ENCODE peak calls at places on chromosome 10, in six cellular contexts. L is testis, O is prostate gland, U is ovary, D is Peyer's patch, P is transverse colon. E is an unnamed sample. For H3K4me1, the result is how much of the 10 kb centered on the place peaks cover.

GRCh38 chr10:33878238-33878637 is 543.8 kb upstream of the NRP1 start:
- DNase-seq in P (no peak), O (no peak), D (no peak), L (no peak), U (no peak), E (no peak)

GRCh38 chr10:131657318-131657984 is 243.4 kb upstream of the PPP2R2D start:
- DNase-seq in P (no peak), U (no peak), L (peak), O (no peak), D (peak), E (no peak)

GRCh38 chr10:19719320-19719719 is 96.9 kb upstream of the PLXDC2 start:
- DNase-seq in O (no peak), D (no peak), L (no peak), U (no peak), P (no peak), E (no peak)

GRCh38 chr10:97991875-97992274 is 38.5 kb downstream of the CRTAC1 start:
- DNase-seq in D (no peak), O (no peak), L (peak), U (no peak), P (no peak), E (no peak)

GRCh38 chr10:67520924-67521520 is 175.0 kb downstream of the CTNNA3 start:
- DNase-seq in P (peak), U (peak), D (no peak), O (peak), L (peak), E (no peak)

GRCh38 chr10:74827045-74827441 is 643 bp downstream of the KAT6B start:
- DNase-seq in P (no peak), O (no peak), D (no peak), L (no peak), U (no peak), E (no peak)

GRCh38 chr10:120607710-120608703 is 151.0 kb downstream of the PLPP4 start:
- DNase-seq in O (no peak), L (peak), P (no peak), U (no peak), D (no peak), E (no peak)

GRCh38 chr10:64537112-64537511 is 1015.9 kb downstream of the REEP3 start:
- DNase-seq in D (no peak), U (no peak), P (no peak), L (no peak), O (no peak), E (no peak)

GRCh38 chr10:62025134-62025794 is 123.8 kb downstream of the ARID5B start:
- DNase-seq in P (no peak), L (no peak), O (no peak), D (no peak), U (no peak), E (no peak)
- H3K4me1 ChIP-seq in P (under half), L (under half), O (under half), D (under half), U (under half), E (under half)

DNA sequence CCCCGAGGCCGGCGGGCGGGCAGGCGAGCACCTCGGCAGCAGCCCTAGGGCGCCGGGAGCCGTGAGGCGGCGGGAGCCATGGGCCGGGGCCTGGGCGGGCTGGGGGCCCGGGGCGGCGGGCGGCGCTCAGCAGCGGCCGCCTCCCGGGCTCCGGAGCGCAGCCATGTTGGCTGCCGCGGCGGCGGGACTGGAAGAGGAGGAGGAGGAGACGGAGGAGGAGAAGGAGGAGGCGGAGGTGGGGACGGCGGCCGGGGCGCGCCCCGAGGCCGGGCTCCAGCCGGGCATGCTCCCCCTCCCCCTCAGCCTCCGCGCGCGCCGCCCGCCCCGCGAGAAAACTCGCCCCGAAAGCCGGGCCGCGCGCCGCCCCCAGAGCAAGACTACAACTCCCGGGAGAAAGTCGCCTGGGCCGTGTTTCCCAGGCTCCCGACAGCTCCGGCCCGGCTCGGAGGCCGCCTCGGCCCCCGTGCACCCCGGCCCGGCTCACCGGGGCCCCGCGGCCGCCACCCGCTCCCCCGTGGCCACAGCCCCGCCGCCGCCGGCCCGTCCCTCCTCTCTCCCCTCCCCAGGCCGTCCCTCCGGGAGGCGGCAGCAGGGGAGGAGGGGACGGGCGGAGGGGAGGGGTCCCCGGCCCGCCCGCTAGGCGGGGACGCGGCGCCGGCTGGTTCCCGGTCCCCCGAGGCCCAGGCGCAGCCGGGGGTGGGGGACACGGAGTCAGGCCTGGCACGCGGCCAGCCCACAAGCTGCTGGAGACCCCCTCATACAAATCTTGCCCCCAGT is at the start of gene DLG5:
- DNase-seq in L (peak), D (peak), U (peak), P (peak), O (peak), E (peak)
- TF ChIP-seq POLR2A in L (no peak), D (peak), U (peak), P (no peak), O (peak), E (no peak)

DNA sequence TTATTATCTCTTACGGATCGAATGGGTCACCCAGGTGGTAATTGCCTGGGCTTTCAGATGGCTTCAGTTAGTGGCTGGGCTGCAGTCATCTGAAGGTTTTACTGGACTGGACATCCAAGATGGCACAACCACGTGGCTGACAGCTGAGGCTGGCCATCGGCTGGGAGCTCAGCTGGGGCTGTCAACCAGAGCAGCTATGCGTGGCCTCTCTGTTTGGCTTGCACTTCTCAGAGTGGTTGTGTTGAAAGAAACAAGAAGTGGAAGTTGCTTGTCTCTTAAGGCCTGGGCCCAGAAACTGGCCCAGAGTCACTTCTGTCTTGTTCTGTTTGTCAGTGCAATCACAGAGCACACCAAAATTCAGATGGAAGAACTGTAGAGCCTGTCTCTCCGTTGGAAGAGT is 5.7 kb upstream of the GDI2 start:
- DNase-seq in P (no peak), L (no peak), O (no peak), D (no peak), U (no peak), E (no peak)
- H3K4me3 ChIP-seq in P (no peak), L (no peak), O (no peak), D (no peak), U (no peak), E (no peak)

DNA sequence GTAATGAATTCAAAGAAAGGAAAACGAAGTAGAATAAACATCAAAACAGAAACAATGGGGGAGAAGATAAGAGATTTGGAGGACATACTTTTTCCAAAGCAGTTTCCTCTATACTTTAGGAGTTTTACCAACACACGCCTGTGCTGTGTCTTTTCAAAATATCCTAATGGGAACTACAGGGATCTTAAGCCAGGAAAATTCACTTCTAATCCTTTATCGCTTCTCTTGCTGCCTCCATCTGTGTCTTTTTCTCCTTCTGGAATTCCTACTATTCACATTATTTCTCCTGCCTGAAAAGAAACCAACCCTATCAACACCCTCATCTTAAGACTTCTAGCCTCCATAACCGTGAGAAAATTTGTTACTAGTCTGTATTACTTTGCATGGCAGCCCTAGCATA is 6.8 kb downstream of the HNRNPF start:
- DNase-seq in P (no peak), L (no peak), O (no peak), D (no peak), U (no peak), E (no peak)
- H3K4me1 ChIP-seq in P (half or more), L (under half), O (under half), D (under half), U (under half), E (half or more)

DNA sequence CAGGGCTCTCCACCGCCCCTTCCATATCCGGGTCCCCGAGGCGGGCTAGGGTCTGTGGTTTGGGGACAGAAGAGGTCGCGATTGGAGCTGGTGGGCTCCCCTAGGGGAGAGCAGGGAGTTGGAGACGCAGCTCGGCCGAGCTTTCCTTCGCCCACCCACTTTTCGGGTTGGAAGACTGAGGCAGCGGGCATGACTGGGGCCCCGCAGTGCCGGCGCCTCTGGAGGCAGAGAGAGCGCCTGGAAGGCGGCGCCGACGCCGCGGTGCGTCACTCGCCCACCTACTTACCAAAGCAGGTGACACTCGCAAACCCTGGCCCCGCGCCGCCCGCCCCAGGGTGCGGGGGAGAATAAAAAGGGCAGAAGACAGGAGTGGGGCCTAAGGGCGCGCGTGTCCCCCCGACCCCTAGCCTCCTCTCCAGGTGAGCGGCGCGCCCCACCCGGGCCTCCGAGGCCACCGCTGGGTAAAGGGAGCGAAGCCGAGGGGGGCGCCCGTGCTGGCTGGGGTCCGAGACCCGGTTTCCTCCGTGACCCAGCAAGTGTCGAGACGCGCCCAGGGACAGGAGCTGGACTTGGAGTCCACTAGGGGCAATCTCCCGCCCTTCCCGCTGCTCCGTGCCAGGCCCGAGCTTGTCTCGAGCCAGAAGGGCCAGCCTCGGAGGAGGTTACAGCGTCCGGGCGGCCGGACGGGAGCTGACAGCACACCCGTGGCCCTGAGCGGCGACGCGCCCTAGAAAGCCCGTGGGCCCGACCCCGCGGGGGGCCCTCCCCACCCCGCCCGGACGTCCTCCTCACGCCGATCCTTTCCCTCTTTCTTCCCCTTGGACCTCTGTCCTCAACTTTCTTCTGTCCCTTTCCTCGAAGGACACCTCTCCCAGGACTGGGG is 34.4 kb upstream of the GRID1 start:
- DNase-seq in L (peak), U (peak), O (peak), D (peak), P (peak), E (peak)
- TF ChIP-seq POLR2A in L (no peak), U (no peak), O (no peak), D (peak), P (no peak), E (no peak)

GRCh38 chr10:43251664-43252165 is 15.2 kb downstream of the RASGEF1A start:
- DNase-seq in D (peak), L (no peak), O (no peak), U (peak), P (no peak), E (peak)

GRCh38 chr10:43249962-43250624 is 16.8 kb downstream of the RASGEF1A start:
- DNase-seq in U (peak), L (no peak), D (peak), P (no peak), O (no peak), E (peak)

GRCh38 chr10:43250625-43250924 is 16.3 kb downstream of the RASGEF1A start:
- DNase-seq in L (no peak), U (peak), P (no peak), D (no peak), O (no peak), E (no peak)

GRCh38 chr10:43252166-43252784 is 14.6 kb downstream of the RASGEF1A start:
- DNase-seq in O (no peak), U (peak), L (peak), D (peak), P (no peak), E (peak)

DNA sequence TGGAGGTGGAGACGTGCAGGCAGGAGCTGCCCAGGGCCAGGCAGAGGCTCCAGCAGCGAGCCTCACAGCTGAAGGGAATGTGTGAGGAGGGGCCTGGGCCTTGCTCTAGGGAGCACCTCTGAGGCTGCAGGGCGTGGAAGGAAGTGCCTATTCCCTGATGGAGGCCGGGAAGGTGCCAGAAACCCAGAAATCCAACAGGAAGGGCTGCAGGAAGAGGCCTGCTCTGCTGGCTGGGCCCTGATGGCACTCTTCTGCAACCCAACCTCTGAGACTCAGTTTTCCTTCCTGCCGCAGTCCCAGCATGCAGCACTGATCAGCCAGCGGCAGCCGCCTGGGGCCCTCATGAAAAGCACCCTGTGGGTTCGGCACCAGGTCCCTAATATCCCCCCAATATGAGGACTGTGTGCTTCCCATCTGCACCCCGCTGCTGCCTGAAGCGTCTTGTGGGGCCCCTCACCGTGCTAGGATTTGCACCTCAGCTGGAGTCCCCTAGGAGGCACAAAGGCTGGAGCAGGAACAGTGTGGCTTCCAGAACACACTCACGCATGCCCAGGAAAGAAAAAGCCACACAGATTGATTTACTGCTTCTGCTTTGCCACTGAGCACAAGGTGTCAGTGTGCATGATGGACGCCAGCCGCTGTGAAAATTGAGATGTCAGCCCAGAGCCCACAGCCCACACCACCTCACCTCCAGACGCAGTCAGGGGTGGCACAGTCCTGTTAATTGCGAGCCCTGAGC is 15.8 kb downstream of the RASGEF1A start:
- DNase-seq in O (no peak), U (peak), P (no peak), D (no peak), L (peak), E (peak)
- H3K4me3 ChIP-seq in O (no peak), U (no peak), P (no peak), D (no peak), L (no peak), E (no peak)

GRCh38 chr10:22629126-22629525 is 85.3 kb downstream of the PIP4K2A start:
- DNase-seq in L (no peak), U (no peak), O (no peak), D (no peak), P (no peak), E (no peak)

GRCh38 chr10:22630229-22631174 is 83.9 kb downstream of the PIP4K2A start:
- DNase-seq in D (no peak), P (no peak), L (no peak), U (no peak), O (no peak), E (no peak)

GRCh38 chr10:22626784-22627183 is 87.6 kb downstream of the PIP4K2A start:
- DNase-seq in D (no peak), O (no peak), U (no peak), L (no peak), P (no peak), E (no peak)

GRCh38 chr10:22629843-22630228 is 84.5 kb downstream of the PIP4K2A start:
- DNase-seq in O (no peak), P (no peak), U (no peak), D (no peak), L (no peak), E (no peak)

GRCh38 chr10:22628309-22628708 is 86.1 kb downstream of the PIP4K2A start:
- DNase-seq in P (no peak), O (no peak), D (no peak), U (no peak), L (no peak), E (no peak)
- H3K4me1 ChIP-seq in P (under half), O (under half), D (under half), U (under half), L (under half), E (under half)

GRCh38 chr10:100986952-100987684 is at the start of the genes MRPL43 and TWNK:
- DNase-seq in U (peak), D (peak), O (peak), L (peak), P (peak), E (peak)
- TF ChIP-seq POLR2A in U (peak), D (peak), O (peak), L (no peak), P (peak), E (peak)

GRCh38 chr10:132714906-132715790 is 70.8 kb downstream of the NKX6-2 start:
- DNase-seq in U (no peak), P (no peak), O (no peak), D (no peak), L (no peak), E (peak)
- H3K4me3 ChIP-seq in U (no peak), P (no peak), O (no peak), D (no peak), L (no peak), E (no peak)

GRCh38 chr10:104253106-104253505 is 1.6 kb upstream of the GSTO1 start:
- DNase-seq in P (no peak), O (no peak), D (peak), L (no peak), U (no peak), E (no peak)
- H3K4me1 ChIP-seq in P (under half), O (under half), D (under half), L (under half), U (under half), E (under half)

E was measured in heart left ventricle.